ENCODE peak calls at places on chromosome X, in eight cellular contexts. One of them, this sample, is unnamed.

GRCh38 chrX:40462797-40463196 is 118.0 kb upstream of the ATP6AP2 start:
- DNase-seq in WERI-Rb-1: no peak
- DNase-seq in suprapubic skin: no peak
- DNase-seq in fibroblast of lung: no peak
- DNase-seq in HFF-Myc: no peak
- DNase-seq in uterus: no peak
- DNase-seq in upper lobe of left lung: no peak
- DNase-seq in NB4: no peak
- DNase-seq in this sample: no peak

GRCh38 chrX:104864296-104864695 is 298.3 kb downstream of the IL1RAPL2 start:
- DNase-seq in WERI-Rb-1: no peak
- DNase-seq in suprapubic skin: no peak
- DNase-seq in fibroblast of lung: no peak
- DNase-seq in HFF-Myc: no peak
- DNase-seq in uterus: no peak
- DNase-seq in upper lobe of left lung: no peak
- DNase-seq in NB4: no peak
- DNase-seq in this sample: no peak

GRCh38 chrX:19030805-19031204 is 46.9 kb upstream of the PHKA2 start:
- DNase-seq in WERI-Rb-1: no peak
- DNase-seq in suprapubic skin: no peak
- DNase-seq in fibroblast of lung: no peak
- DNase-seq in HFF-Myc: no peak
- DNase-seq in uterus: no peak
- DNase-seq in upper lobe of left lung: no peak
- DNase-seq in NB4: no peak
- DNase-seq in this sample: no peak

GRCh38 chrX:84046403-84046984 is 141.5 kb downstream of the RPS6KA6 start:
- DNase-seq in WERI-Rb-1: peak; percentile 12
- DNase-seq in suprapubic skin: no peak
- DNase-seq in fibroblast of lung: peak; percentile 39
- DNase-seq in HFF-Myc: peak; percentile 1
- DNase-seq in uterus: no peak
- DNase-seq in upper lobe of left lung: no peak
- DNase-seq in NB4: peak; percentile 33
- DNase-seq in this sample: peak; percentile 19

GRCh38 chrX:40501456-40501855 is 79.3 kb upstream of the ATP6AP2 start:
- DNase-seq in WERI-Rb-1: no peak
- DNase-seq in suprapubic skin: no peak
- DNase-seq in fibroblast of lung: no peak
- DNase-seq in HFF-Myc: no peak
- DNase-seq in uterus: no peak
- DNase-seq in upper lobe of left lung: no peak
- DNase-seq in NB4: no peak
- DNase-seq in this sample: no peak

GRCh38 chrX:40415675-40416074 is 165.1 kb upstream of the ATP6AP2 start:
- DNase-seq in WERI-Rb-1: no peak
- DNase-seq in suprapubic skin: no peak
- DNase-seq in fibroblast of lung: no peak
- DNase-seq in HFF-Myc: no peak
- DNase-seq in uterus: no peak
- DNase-seq in upper lobe of left lung: no peak
- DNase-seq in NB4: no peak
- DNase-seq in this sample: no peak

GRCh38 chrX:33132569-33132968 is 78.8 kb downstream of the DMD start:
- DNase-seq in WERI-Rb-1: no peak
- DNase-seq in suprapubic skin: no peak
- DNase-seq in fibroblast of lung: no peak
- DNase-seq in HFF-Myc: no peak
- DNase-seq in uterus: no peak
- DNase-seq in upper lobe of left lung: no peak
- DNase-seq in NB4: no peak
- DNase-seq in this sample: no peak

GRCh38 chrX:129717902-129718301 is 20.9 kb upstream of the XPNPEP2 start:
- DNase-seq in WERI-Rb-1: no peak
- DNase-seq in suprapubic skin: no peak
- DNase-seq in fibroblast of lung: peak; percentile 68
- DNase-seq in HFF-Myc: no peak
- DNase-seq in uterus: no peak
- DNase-seq in upper lobe of left lung: no peak
- DNase-seq in NB4: no peak
- DNase-seq in this sample: peak; percentile 84

GRCh38 chrX:134459683-134460004 is 321 bp upstream of the HPRT1 start:
- DNase-seq in WERI-Rb-1: no peak
- DNase-seq in suprapubic skin: no peak
- DNase-seq in fibroblast of lung: peak; percentile 1
- DNase-seq in HFF-Myc: no peak
- DNase-seq in uterus: no peak
- DNase-seq in upper lobe of left lung: no peak
- DNase-seq in NB4: no peak
- DNase-seq in this sample: peak; percentile 15

GRCh38 chrX:40176979-40177430 is 79.2 kb upstream of the BCOR start:
- DNase-seq in WERI-Rb-1: peak; percentile 64
- DNase-seq in suprapubic skin: peak; percentile 65
- DNase-seq in fibroblast of lung: no peak
- DNase-seq in HFF-Myc: no peak
- DNase-seq in uterus: no peak
- DNase-seq in upper lobe of left lung: no peak
- DNase-seq in NB4: no peak
- DNase-seq in this sample: no peak

GRCh38 chrX:143296521-143296920 is 220.8 kb downstream of the SPANXN3 start:
- DNase-seq in WERI-Rb-1: no peak
- DNase-seq in suprapubic skin: no peak
- DNase-seq in fibroblast of lung: no peak
- DNase-seq in HFF-Myc: no peak
- DNase-seq in uterus: no peak
- DNase-seq in upper lobe of left lung: no peak
- DNase-seq in NB4: no peak
- DNase-seq in this sample: no peak

GRCh38 chrX:21740329-21741274 is 17.3 kb downstream of the SMPX start:
- DNase-seq in WERI-Rb-1: peak; percentile 16
- DNase-seq in suprapubic skin: peak; percentile 62
- DNase-seq in fibroblast of lung: peak; percentile 33
- DNase-seq in HFF-Myc: no peak
- DNase-seq in uterus: no peak
- DNase-seq in upper lobe of left lung: no peak
- DNase-seq in NB4: no peak
- DNase-seq in this sample: no peak

GRCh38 chrX:141278306-141278705 is 36.0 kb upstream of the SPANXC start:
- DNase-seq in WERI-Rb-1: peak; percentile 13
- DNase-seq in suprapubic skin: no peak
- DNase-seq in fibroblast of lung: peak; percentile 32
- DNase-seq in HFF-Myc: no peak
- DNase-seq in uterus: no peak
- DNase-seq in upper lobe of left lung: no peak
- DNase-seq in NB4: peak; percentile 45
- DNase-seq in this sample: peak; percentile 41

GRCh38 chrX:106168107-106168506 is at the start of gene PWWP3B:
- DNase-seq in WERI-Rb-1: no peak
- DNase-seq in suprapubic skin: no peak
- DNase-seq in fibroblast of lung: peak; percentile 6
- DNase-seq in HFF-Myc: no peak
- DNase-seq in uterus: peak; percentile 61
- DNase-seq in upper lobe of left lung: no peak
- DNase-seq in NB4: no peak
- DNase-seq in this sample: no peak

GRCh38 chrX:106171293-106171692 is 3.2 kb downstream of the PWWP3B start:
- DNase-seq in WERI-Rb-1: no peak
- DNase-seq in suprapubic skin: no peak
- DNase-seq in fibroblast of lung: no peak
- DNase-seq in HFF-Myc: no peak
- DNase-seq in uterus: no peak
- DNase-seq in upper lobe of left lung: no peak
- DNase-seq in NB4: no peak
- DNase-seq in this sample: no peak

GRCh38 chrX:106170318-106170717 is 2.2 kb downstream of the PWWP3B start:
- DNase-seq in WERI-Rb-1: no peak
- DNase-seq in suprapubic skin: no peak
- DNase-seq in fibroblast of lung: peak; percentile 4
- DNase-seq in HFF-Myc: no peak
- DNase-seq in uterus: no peak
- DNase-seq in upper lobe of left lung: no peak
- DNase-seq in NB4: no peak
- DNase-seq in this sample: peak; percentile 4
- TF ChIP-seq CTCF in WERI-Rb-1: peak; percentile 37
- TF ChIP-seq CTCF in suprapubic skin: no peak
- TF ChIP-seq CTCF in fibroblast of lung: peak; percentile 37
- TF ChIP-seq CTCF in HFF-Myc: peak; percentile 12
- TF ChIP-seq CTCF in uterus: peak; percentile 62
- TF ChIP-seq CTCF in upper lobe of left lung: no peak
- TF ChIP-seq CTCF in NB4: peak; percentile 29
- TF ChIP-seq CTCF in this sample: peak; percentile 68

GRCh38 chrX:98294310-98294709 is 1410.6 kb downstream of the RPA4 start:
- DNase-seq in WERI-Rb-1: no peak
- DNase-seq in suprapubic skin: no peak
- DNase-seq in fibroblast of lung: no peak
- DNase-seq in HFF-Myc: no peak
- DNase-seq in uterus: no peak
- DNase-seq in upper lobe of left lung: no peak
- DNase-seq in NB4: no peak
- DNase-seq in this sample: no peak

GRCh38 chrX:98289726-98290125 is 1406.0 kb downstream of the RPA4 start:
- DNase-seq in WERI-Rb-1: no peak
- DNase-seq in suprapubic skin: no peak
- DNase-seq in fibroblast of lung: no peak
- DNase-seq in HFF-Myc: no peak
- DNase-seq in uterus: no peak
- DNase-seq in upper lobe of left lung: no peak
- DNase-seq in NB4: no peak
- DNase-seq in this sample: no peak
- H3K4me3 ChIP-seq in WERI-Rb-1: no peak overlapping the region
- H3K4me3 ChIP-seq in suprapubic skin: no peak overlapping the region
- H3K4me3 ChIP-seq in fibroblast of lung: no peak overlapping the region
- H3K4me3 ChIP-seq in HFF-Myc: no peak overlapping the region
- H3K4me3 ChIP-seq in uterus: no peak overlapping the region
- H3K4me3 ChIP-seq in upper lobe of left lung: no peak overlapping the region
- H3K4me3 ChIP-seq in NB4: no peak overlapping the region
- H3K4me3 ChIP-seq in this sample: no peak overlapping the region

DNA sequence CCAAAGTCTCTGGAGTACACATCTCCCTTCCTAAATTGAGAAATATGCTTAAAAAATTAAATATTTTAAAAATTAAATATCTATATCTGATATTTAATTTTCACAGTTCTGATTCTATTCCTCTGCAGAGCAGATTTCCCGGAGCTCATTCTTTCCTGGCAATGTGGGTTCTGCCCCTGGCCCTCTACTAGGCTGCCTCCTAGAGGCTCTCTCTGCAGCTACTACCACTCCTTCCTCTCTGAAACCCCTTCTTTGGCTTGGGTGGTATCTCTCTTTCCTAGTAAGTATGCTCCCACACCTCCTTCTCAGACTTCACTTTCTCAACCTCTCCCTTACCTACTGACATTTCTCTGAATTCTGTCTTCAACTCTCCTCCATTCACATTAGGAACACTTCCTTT is 45.3 kb downstream of the RPGR start:
- DNase-seq in WERI-Rb-1: no peak
- DNase-seq in suprapubic skin: no peak
- DNase-seq in fibroblast of lung: peak; percentile 47
- DNase-seq in HFF-Myc: no peak
- DNase-seq in uterus: no peak
- DNase-seq in upper lobe of left lung: no peak
- DNase-seq in NB4: no peak
- DNase-seq in this sample: peak; percentile 50
- TF ChIP-seq CTCF in WERI-Rb-1: no peak
- TF ChIP-seq CTCF in suprapubic skin: no peak
- TF ChIP-seq CTCF in fibroblast of lung: peak; percentile 69
- TF ChIP-seq CTCF in HFF-Myc: peak; percentile 40
- TF ChIP-seq CTCF in uterus: no peak
- TF ChIP-seq CTCF in upper lobe of left lung: no peak
- TF ChIP-seq CTCF in NB4: no peak
- TF ChIP-seq CTCF in this sample: peak; percentile 77

GRCh38 chrX:23887448-23887847 is 20.3 kb downstream of the APOO start:
- DNase-seq in WERI-Rb-1: no peak
- DNase-seq in suprapubic skin: no peak
- DNase-seq in fibroblast of lung: no peak
- DNase-seq in HFF-Myc: no peak
- DNase-seq in uterus: no peak
- DNase-seq in upper lobe of left lung: no peak
- DNase-seq in NB4: no peak
- DNase-seq in this sample: no peak

GRCh38 chrX:23887918-23888317 is 19.8 kb downstream of the APOO start:
- DNase-seq in WERI-Rb-1: no peak
- DNase-seq in suprapubic skin: no peak
- DNase-seq in fibroblast of lung: no peak
- DNase-seq in HFF-Myc: no peak
- DNase-seq in uterus: no peak
- DNase-seq in upper lobe of left lung: no peak
- DNase-seq in NB4: no peak
- DNase-seq in this sample: no peak

GRCh38 chrX:23884427-23885024 is 23.2 kb downstream of the APOO start:
- DNase-seq in WERI-Rb-1: no peak
- DNase-seq in suprapubic skin: no peak
- DNase-seq in fibroblast of lung: no peak
- DNase-seq in HFF-Myc: no peak
- DNase-seq in uterus: no peak
- DNase-seq in upper lobe of left lung: no peak
- DNase-seq in NB4: peak; percentile 64
- DNase-seq in this sample: no peak

GRCh38 chrX:23883737-23884354 is 23.9 kb downstream of the APOO start:
- DNase-seq in WERI-Rb-1: no peak
- DNase-seq in suprapubic skin: no peak
- DNase-seq in fibroblast of lung: peak; percentile 73
- DNase-seq in HFF-Myc: peak; percentile 72
- DNase-seq in uterus: no peak
- DNase-seq in upper lobe of left lung: no peak
- DNase-seq in NB4: peak; percentile 79
- DNase-seq in this sample: peak; percentile 67

DNA sequence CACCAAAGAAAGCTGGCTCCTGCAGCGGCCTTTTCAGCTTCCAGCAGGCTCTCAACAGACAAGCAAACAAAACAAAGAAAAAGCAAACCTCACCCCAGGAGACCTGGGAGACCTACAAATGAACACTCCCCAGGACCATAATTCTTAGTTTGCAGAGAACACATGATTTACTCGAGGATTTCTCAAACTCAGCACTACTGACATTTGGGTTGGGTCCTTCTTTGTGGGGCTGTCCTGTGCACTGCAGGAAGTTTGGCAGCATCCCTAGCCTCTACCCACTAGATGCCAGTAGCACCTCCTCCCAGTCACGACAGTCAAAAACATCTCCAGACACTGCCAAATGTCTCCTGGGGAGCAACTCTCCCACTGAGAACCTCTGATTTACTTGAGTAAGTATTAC is 21.9 kb downstream of the APOO start:
- DNase-seq in WERI-Rb-1: no peak
- DNase-seq in suprapubic skin: no peak
- DNase-seq in fibroblast of lung: no peak
- DNase-seq in HFF-Myc: no peak
- DNase-seq in uterus: no peak
- DNase-seq in upper lobe of left lung: no peak
- DNase-seq in NB4: no peak
- DNase-seq in this sample: no peak
- H3K4me3 ChIP-seq in WERI-Rb-1: no peak overlapping the region
- H3K4me3 ChIP-seq in suprapubic skin: no peak overlapping the region
- H3K4me3 ChIP-seq in fibroblast of lung: no peak overlapping the region
- H3K4me3 ChIP-seq in HFF-Myc: no peak overlapping the region
- H3K4me3 ChIP-seq in uterus: no peak overlapping the region
- H3K4me3 ChIP-seq in upper lobe of left lung: no peak overlapping the region
- H3K4me3 ChIP-seq in NB4: no peak overlapping the region
- H3K4me3 ChIP-seq in this sample: no peak overlapping the region

This sample was measured in fibroblast of the aortic adventitia.